ENCODE peak calls at places on chromosomes 6 and 20, in five cellular contexts. One of them, this sample, is unnamed. For H3K36me3, the result is how much of the 10 kb centered on the place peaks cover.

GRCh38 chr6:44662461-44663121 is 275.1 kb downstream of the CDC5L start:
- DNase-seq in stomach: no peak
- DNase-seq in neural progenitor cell: peak
- DNase-seq in adipocyte: peak
- DNase-seq in left ventricle myocardium inferior: no peak
- DNase-seq in this sample: peak

GRCh38 chr6:89509719-89510339 is 76.9 kb downstream of the ANKRD6 start:
- DNase-seq in left ventricle myocardium inferior: no peak
- DNase-seq in stomach: peak
- DNase-seq in neural progenitor cell: no peak
- DNase-seq in adipocyte: no peak
- DNase-seq in this sample: no peak

GRCh38 chr6:107418118-107418517 is 41.2 kb downstream of the PDSS2 start:
- DNase-seq in stomach: no peak
- DNase-seq in neural progenitor cell: peak
- DNase-seq in left ventricle myocardium inferior: no peak
- DNase-seq in adipocyte: peak
- DNase-seq in this sample: peak

GRCh38 chr6:88262372-88262771 is 96.2 kb upstream of the CNR1 start:
- DNase-seq in adipocyte: no peak
- DNase-seq in left ventricle myocardium inferior: no peak
- DNase-seq in neural progenitor cell: no peak
- DNase-seq in stomach: no peak
- DNase-seq in this sample: no peak

GRCh38 chr6:38488876-38489275 is 150.9 kb downstream of the BTBD9 start:
- DNase-seq in left ventricle myocardium inferior: no peak
- DNase-seq in neural progenitor cell: no peak
- DNase-seq in stomach: no peak
- DNase-seq in adipocyte: no peak
- DNase-seq in this sample: no peak

GRCh38 chr20:32524871-32525501 is 60.1 kb downstream of the NOL4L start:
- DNase-seq in left ventricle myocardium inferior: peak
- DNase-seq in neural progenitor cell: no peak
- DNase-seq in adipocyte: no peak
- DNase-seq in stomach: peak
- DNase-seq in this sample: no peak

GRCh38 chr6:31572041-31572911 is at the start of gene LTA:
- DNase-seq in stomach: no peak
- DNase-seq in left ventricle myocardium inferior: no peak
- DNase-seq in adipocyte: no peak
- DNase-seq in neural progenitor cell: no peak
- DNase-seq in this sample: peak

GRCh38 chr6:167238694-167239467 is 52.2 kb upstream of the UNC93A start:
- DNase-seq in stomach: no peak
- DNase-seq in left ventricle myocardium inferior: no peak
- DNase-seq in adipocyte: no peak
- DNase-seq in neural progenitor cell: no peak
- DNase-seq in this sample: peak

GRCh38 chr6:73964455-73964854 is 268.5 kb downstream of the CD109 start:
- DNase-seq in left ventricle myocardium inferior: no peak
- DNase-seq in stomach: no peak
- DNase-seq in neural progenitor cell: no peak
- DNase-seq in adipocyte: no peak
- DNase-seq in this sample: no peak

GRCh38 chr6:68746376-68746775 is 111.3 kb downstream of the ADGRB3 start:
- DNase-seq in adipocyte: no peak
- DNase-seq in stomach: no peak
- DNase-seq in neural progenitor cell: no peak
- DNase-seq in left ventricle myocardium inferior: no peak
- DNase-seq in this sample: no peak

GRCh38 chr6:55874309-55874708 is 1.1 kb downstream of the BMP5 start:
- DNase-seq in neural progenitor cell: no peak
- DNase-seq in adipocyte: no peak
- DNase-seq in left ventricle myocardium inferior: no peak
- DNase-seq in stomach: no peak
- DNase-seq in this sample: no peak
- H3K4me3 ChIP-seq in neural progenitor cell: no peak
- H3K4me3 ChIP-seq in adipocyte: no peak
- H3K4me3 ChIP-seq in left ventricle myocardium inferior: peak
- H3K4me3 ChIP-seq in stomach: no peak
- H3K4me3 ChIP-seq in this sample: no peak

GRCh38 chr6:14730654-14731053 is 515.2 kb upstream of the JARID2 start:
- DNase-seq in stomach: no peak
- DNase-seq in neural progenitor cell: no peak
- DNase-seq in adipocyte: no peak
- DNase-seq in left ventricle myocardium inferior: no peak
- DNase-seq in this sample: no peak
- H3K36me3 ChIP-seq in stomach: under half
- H3K36me3 ChIP-seq in neural progenitor cell: under half
- H3K36me3 ChIP-seq in adipocyte: under half
- H3K36me3 ChIP-seq in left ventricle myocardium inferior: under half
- H3K36me3 ChIP-seq in this sample: under half

GRCh38 chr20:59933296-59933848 is at the start of gene SYCP2:
- DNase-seq in neural progenitor cell: no peak
- DNase-seq in adipocyte: no peak
- DNase-seq in left ventricle myocardium inferior: peak
- DNase-seq in stomach: peak
- DNase-seq in this sample: peak
- H3K4me3 ChIP-seq in neural progenitor cell: peak
- H3K4me3 ChIP-seq in adipocyte: peak
- H3K4me3 ChIP-seq in left ventricle myocardium inferior: peak
- H3K4me3 ChIP-seq in stomach: peak
- H3K4me3 ChIP-seq in this sample: peak

GRCh38 chr6:34022873-34023255 is 123.0 kb downstream of the GRM4 start:
- DNase-seq in stomach: no peak
- DNase-seq in adipocyte: no peak
- DNase-seq in neural progenitor cell: no peak
- DNase-seq in left ventricle myocardium inferior: no peak
- DNase-seq in this sample: no peak

GRCh38 chr6:34027939-34028441 is 117.9 kb downstream of the GRM4 start:
- DNase-seq in stomach: no peak
- DNase-seq in adipocyte: no peak
- DNase-seq in left ventricle myocardium inferior: no peak
- DNase-seq in neural progenitor cell: no peak
- DNase-seq in this sample: no peak

GRCh38 chr6:34027445-34027936 is 118.4 kb downstream of the GRM4 start:
- DNase-seq in neural progenitor cell: peak
- DNase-seq in adipocyte: peak
- DNase-seq in left ventricle myocardium inferior: peak
- DNase-seq in stomach: peak
- DNase-seq in this sample: peak

GRCh38 chr6:34025851-34026250 is 120.0 kb downstream of the GRM4 start:
- DNase-seq in stomach: no peak
- DNase-seq in adipocyte: no peak
- DNase-seq in neural progenitor cell: no peak
- DNase-seq in left ventricle myocardium inferior: no peak
- DNase-seq in this sample: no peak

DNA sequence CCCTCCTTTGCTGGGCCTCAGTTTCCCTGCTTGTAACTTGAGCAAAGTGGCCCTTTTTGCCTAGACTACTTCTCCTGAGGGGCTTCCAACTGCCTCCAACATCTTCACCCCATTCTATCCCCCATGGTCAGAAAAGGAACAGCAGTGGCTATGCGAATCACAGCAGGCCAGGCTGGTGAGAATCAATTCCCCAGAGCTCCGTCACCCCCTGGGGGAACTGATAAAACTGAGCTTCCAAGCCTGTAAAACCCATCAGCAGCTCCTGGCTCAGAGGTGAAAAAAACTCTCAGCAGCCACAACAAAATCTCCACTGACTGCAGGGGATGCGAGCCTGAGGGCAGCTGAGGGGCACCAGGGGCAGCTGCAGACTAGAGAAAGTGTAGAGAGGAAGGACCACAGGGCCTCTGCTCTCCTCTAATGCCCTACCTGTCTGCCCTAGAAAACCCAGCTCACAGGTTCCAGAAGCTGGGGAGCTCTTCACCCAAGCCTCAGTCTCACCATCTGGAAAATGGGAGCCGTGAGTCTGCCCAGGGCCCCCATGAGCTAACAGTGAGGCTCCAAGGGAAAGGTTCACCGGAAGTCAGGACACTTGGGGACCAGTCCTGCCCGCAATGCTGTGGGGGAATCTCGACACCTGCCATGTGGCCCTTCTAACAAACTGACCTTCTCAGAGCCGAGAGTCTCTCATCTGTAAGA is 120.6 kb downstream of the GRM4 start:
- DNase-seq in left ventricle myocardium inferior: no peak
- DNase-seq in adipocyte: no peak
- DNase-seq in neural progenitor cell: no peak
- DNase-seq in stomach: no peak
- DNase-seq in this sample: no peak
- H3K36me3 ChIP-seq in left ventricle myocardium inferior: under half
- H3K36me3 ChIP-seq in adipocyte: under half
- H3K36me3 ChIP-seq in neural progenitor cell: under half
- H3K36me3 ChIP-seq in stomach: under half
- H3K36me3 ChIP-seq in this sample: under half

GRCh38 chr6:42448391-42448790 is 3.3 kb downstream of the TRERF1 start:
- DNase-seq in adipocyte: no peak
- DNase-seq in neural progenitor cell: no peak
- DNase-seq in left ventricle myocardium inferior: no peak
- DNase-seq in stomach: no peak
- DNase-seq in this sample: no peak
- H3K4me3 ChIP-seq in adipocyte: peak
- H3K4me3 ChIP-seq in neural progenitor cell: peak
- H3K4me3 ChIP-seq in left ventricle myocardium inferior: peak
- H3K4me3 ChIP-seq in stomach: no peak
- H3K4me3 ChIP-seq in this sample: no peak

GRCh38 chr6:52516943-52517342 is 59.9 kb downstream of the TRAM2 start:
- DNase-seq in neural progenitor cell: no peak
- DNase-seq in adipocyte: no peak
- DNase-seq in stomach: no peak
- DNase-seq in left ventricle myocardium inferior: no peak
- DNase-seq in this sample: no peak

GRCh38 chr6:52514514-52514913 is 62.3 kb downstream of the TRAM2 start:
- DNase-seq in adipocyte: peak
- DNase-seq in neural progenitor cell: no peak
- DNase-seq in stomach: no peak
- DNase-seq in left ventricle myocardium inferior: peak
- DNase-seq in this sample: no peak

GRCh38 chr6:52516269-52516668 is 60.6 kb downstream of the TRAM2 start:
- DNase-seq in neural progenitor cell: no peak
- DNase-seq in stomach: no peak
- DNase-seq in left ventricle myocardium inferior: no peak
- DNase-seq in adipocyte: no peak
- DNase-seq in this sample: no peak

GRCh38 chr6:52513896-52514295 is 63.0 kb downstream of the TRAM2 start:
- DNase-seq in left ventricle myocardium inferior: no peak
- DNase-seq in stomach: no peak
- DNase-seq in neural progenitor cell: no peak
- DNase-seq in adipocyte: no peak
- DNase-seq in this sample: no peak

DNA sequence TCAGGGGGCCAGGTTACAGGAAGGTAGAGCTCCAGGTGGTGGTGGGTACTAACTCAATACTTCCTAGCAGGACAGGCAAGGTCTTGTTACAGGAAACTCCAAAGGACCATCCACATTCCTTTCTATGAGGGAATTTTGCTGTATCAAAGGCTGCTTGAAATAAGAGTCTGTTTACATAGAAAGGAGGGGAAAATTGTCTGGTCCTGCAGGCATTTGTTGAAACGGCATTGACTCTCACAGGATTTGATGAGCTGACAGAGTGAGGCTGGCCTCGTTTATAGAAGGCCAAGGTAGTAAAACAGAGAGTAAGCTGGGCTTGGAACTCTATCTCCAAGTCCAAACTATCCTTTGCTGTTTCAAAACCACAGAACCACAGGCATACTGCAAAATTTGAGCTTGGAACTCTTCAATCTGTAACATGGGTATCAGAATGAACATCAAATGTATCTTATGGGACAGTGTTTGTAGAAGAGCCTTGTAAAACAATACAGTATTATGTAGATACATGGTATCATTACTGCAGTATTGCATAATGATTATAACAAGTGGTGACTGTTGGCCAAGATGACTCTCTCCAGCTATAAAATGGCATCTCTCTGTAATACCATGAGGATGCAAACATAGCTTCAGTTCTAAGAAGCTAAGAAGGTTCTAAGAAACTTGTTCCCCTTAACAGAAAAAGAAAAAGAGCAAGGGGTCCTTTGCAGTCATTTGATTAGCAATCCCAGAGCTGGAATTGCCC is 61.5 kb downstream of the TRAM2 start:
- DNase-seq in stomach: no peak
- DNase-seq in adipocyte: no peak
- DNase-seq in left ventricle myocardium inferior: no peak
- DNase-seq in neural progenitor cell: no peak
- DNase-seq in this sample: no peak
- H3K36me3 ChIP-seq in stomach: under half
- H3K36me3 ChIP-seq in adipocyte: half or more
- H3K36me3 ChIP-seq in left ventricle myocardium inferior: under half
- H3K36me3 ChIP-seq in neural progenitor cell: under half
- H3K36me3 ChIP-seq in this sample: under half

GRCh38 chr6:50724381-50725124 is 11.2 kb downstream of the TFAP2D start:
- DNase-seq in stomach: no peak
- DNase-seq in adipocyte: no peak
- DNase-seq in neural progenitor cell: peak
- DNase-seq in left ventricle myocardium inferior: no peak
- DNase-seq in this sample: peak
- H3K4me3 ChIP-seq in stomach: no peak
- H3K4me3 ChIP-seq in adipocyte: no peak
- H3K4me3 ChIP-seq in neural progenitor cell: peak
- H3K4me3 ChIP-seq in left ventricle myocardium inferior: no peak
- H3K4me3 ChIP-seq in this sample: no peak

DNA sequence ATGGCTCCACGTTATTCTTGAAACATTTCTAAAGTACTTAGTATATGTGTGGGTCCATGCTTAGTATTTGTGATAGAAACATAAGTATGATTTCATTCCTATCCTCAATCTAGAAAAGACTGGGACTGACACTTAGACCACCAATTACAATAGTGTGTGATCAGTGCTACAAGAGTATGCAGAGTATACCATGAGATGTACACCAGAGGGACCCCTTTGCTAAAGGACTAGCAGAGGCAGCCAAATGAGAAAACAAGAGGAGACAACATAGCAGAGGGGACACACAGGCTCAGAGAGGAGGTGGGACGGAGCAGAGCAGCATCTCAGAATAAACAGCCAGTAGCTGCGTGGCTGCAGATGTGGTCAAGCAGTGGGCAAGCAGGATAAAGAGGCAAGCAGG is 21.0 kb downstream of the RMND1 start:
- DNase-seq in left ventricle myocardium inferior: no peak
- DNase-seq in adipocyte: no peak
- DNase-seq in neural progenitor cell: peak
- DNase-seq in stomach: no peak
- DNase-seq in this sample: no peak
- H3K36me3 ChIP-seq in left ventricle myocardium inferior: half or more
- H3K36me3 ChIP-seq in adipocyte: half or more
- H3K36me3 ChIP-seq in neural progenitor cell: under half
- H3K36me3 ChIP-seq in stomach: under half
- H3K36me3 ChIP-seq in this sample: under half

DNA sequence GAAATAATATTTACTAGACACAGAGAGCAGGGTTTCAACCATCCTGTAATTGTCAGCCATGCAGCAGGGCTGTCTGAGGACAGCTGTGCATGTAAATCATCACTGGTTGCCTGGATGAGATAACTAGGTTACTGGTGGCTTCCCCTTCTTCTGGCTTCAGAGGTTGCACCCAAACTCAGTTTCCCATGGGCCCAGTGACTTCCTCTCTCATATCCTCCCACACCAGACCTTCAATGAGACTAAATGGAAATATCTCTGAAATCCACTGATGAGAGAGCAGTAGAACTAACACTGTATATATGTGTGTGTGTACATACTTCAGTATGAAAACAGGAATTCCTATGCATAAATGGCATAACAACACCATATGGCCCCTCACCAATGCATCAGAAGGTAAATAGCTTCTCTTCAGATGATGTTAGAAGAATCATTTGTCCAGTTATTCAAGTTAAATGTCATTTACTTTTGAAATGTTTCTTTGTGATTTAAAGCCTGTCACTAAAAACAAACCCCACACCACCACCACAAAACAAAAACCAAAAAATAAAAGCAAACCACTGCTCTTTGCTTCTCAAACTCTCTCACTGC is 51.0 kb upstream of the IL20RA start:
- DNase-seq in neural progenitor cell: no peak
- DNase-seq in adipocyte: no peak
- DNase-seq in left ventricle myocardium inferior: no peak
- DNase-seq in stomach: no peak
- DNase-seq in this sample: no peak
- H3K4me3 ChIP-seq in neural progenitor cell: no peak
- H3K4me3 ChIP-seq in adipocyte: no peak
- H3K4me3 ChIP-seq in left ventricle myocardium inferior: no peak
- H3K4me3 ChIP-seq in stomach: no peak
- H3K4me3 ChIP-seq in this sample: no peak